ENCODE peak calls at places on chromosomes 4 and X, in ten cellular contexts. Q, P, G, O, B, Z, D, X, M and I are unnamed samples.

GRCh38 chrX:10579018-10579752 is 41.2 kb downstream of the MID1 start:
- DNase-seq in G (no peak), X (no peak), Z (no peak), O (no peak), Q (peak; percentile 80), M (peak; percentile 51), P (no peak), D (no peak), B (no peak), I (no peak)

GRCh38 chr4:162115323-162115722 is 48.5 kb downstream of the FSTL5 start:
- DNase-seq in P (no peak), G (peak; percentile 19), Z (no peak), O (no peak), B (no peak), X (no peak), M (no peak), Q (no peak), D (no peak), I (no peak)

GRCh38 chr4:104966349-104967033 is 180.2 kb upstream of the TET2 start:
- DNase-seq in G (no peak), X (no peak), Z (no peak), M (no peak), Q (peak; percentile 7), B (no peak), O (peak; percentile 72), P (no peak), D (no peak), I (peak; percentile 69)

GRCh38 chr4:22435652-22436051 is 80.2 kb downstream of the ADGRA3 start:
- DNase-seq in Q (no peak), G (no peak), Z (no peak), D (no peak), P (no peak), O (no peak), B (no peak), M (no peak), X (no peak), I (no peak)

GRCh38 chr4:159328766-159329165 is 225.9 kb downstream of the RAPGEF2 start:
- DNase-seq in Z (no peak), G (no peak), D (no peak), Q (peak; percentile 21), O (no peak), B (no peak), X (no peak), P (no peak), M (no peak), I (no peak)

GRCh38 chr4:124035364-124036036 is 638.9 kb downstream of the SPRY1 start:
- DNase-seq in G (no peak), D (no peak), P (no peak), Z (no peak), Q (no peak), X (no peak), O (no peak), B (no peak), M (no peak), I (no peak)

GRCh38 chr4:64617813-64618212 is 208.6 kb upstream of the TECRL start:
- DNase-seq in Q (no peak), G (no peak), O (no peak), D (no peak), M (no peak), P (no peak), Z (no peak), X (peak; percentile 0), B (no peak), I (no peak)

GRCh38 chrX:13266641-13267420 is 53.0 kb downstream of the ATXN3L start:
- DNase-seq in X (no peak), Q (peak; percentile 29), B (peak; percentile 14), O (no peak), P (no peak), D (no peak), Z (no peak), M (no peak), G (no peak), I (no peak)

GRCh38 chr4:107828315-107828714 is 3.6 kb downstream of the SGMS2 start:
- DNase-seq in P (no peak), G (no peak), M (no peak), Z (no peak), Q (no peak), B (no peak), O (no peak), X (no peak), D (no peak), I (no peak)

GRCh38 chrX:24619647-24620046 is 27.5 kb downstream of the PCYT1B start:
- DNase-seq in P (no peak), Q (peak; percentile 17), D (no peak), Z (peak; percentile 43), M (peak; percentile 30), X (no peak), O (no peak), B (peak; percentile 27), G (no peak), I (no peak)

GRCh38 chr4:112379306-112379705 is 82.1 kb downstream of the ALPK1 start:
- DNase-seq in X (no peak), D (no peak), O (no peak), Z (no peak), G (no peak), Q (no peak), P (no peak), M (no peak), B (peak; percentile 91), I (no peak)
- TF ChIP-seq CTCF in X (no peak), D (no peak), O (no peak), Z (no peak), G (no peak), Q (no peak), P (no peak), M (peak; percentile 40), B (peak; percentile 32), I (no peak)

GRCh38 chr4:149901128-149901527 is 85.5 kb upstream of the IQCM start:
- DNase-seq in X (no peak), Z (no peak), P (no peak), Q (no peak), O (no peak), G (no peak), D (no peak), B (no peak), M (no peak), I (no peak)

GRCh38 chr4:149896428-149896827 is 80.8 kb upstream of the IQCM start:
- DNase-seq in P (no peak), G (peak; percentile 57), Q (peak; percentile 66), D (no peak), B (peak; percentile 31), X (no peak), O (no peak), M (peak; percentile 38), Z (no peak), I (no peak)

GRCh38 chr4:149897784-149898183 is 82.1 kb upstream of the IQCM start:
- DNase-seq in P (no peak), D (no peak), O (no peak), Z (no peak), X (no peak), B (no peak), G (no peak), Q (peak; percentile 50), M (no peak), I (peak; percentile 7)
- TF ChIP-seq CTCF in P (no peak), D (no peak), O (peak; percentile 32), Z (peak; percentile 38), X (peak; percentile 62), B (no peak), G (no peak), Q (peak; percentile 46), M (peak; percentile 38), I (no peak)

GRCh38 chr4:171846232-171846631 is 33.0 kb downstream of the GALNTL6 start:
- DNase-seq in M (peak; percentile 74), P (no peak), X (no peak), O (peak; percentile 24), Q (no peak), B (peak; percentile 81), Z (no peak), G (peak; percentile 90), D (no peak), I (peak; percentile 34)
- TF ChIP-seq CTCF in M (peak; percentile 92), P (no peak), X (peak; percentile 49), O (peak; percentile 52), Q (no peak), B (peak; percentile 65), Z (no peak), G (peak; percentile 85), D (no peak), I (peak; percentile 71)

GRCh38 chr4:37970702-37971101 is 10.5 kb downstream of the PTTG2 start:
- DNase-seq in G (peak; percentile 60), P (peak; percentile 76), O (no peak), Q (peak; percentile 43), M (peak; percentile 43), D (peak; percentile 72), B (no peak), X (peak; percentile 26), Z (no peak), I (no peak)
- TF ChIP-seq CTCF in G (peak; percentile 71), P (peak; percentile 12), O (peak; percentile 14), Q (peak; percentile 32), M (peak; percentile 66), D (peak; percentile 30), B (no peak), X (no peak), Z (no peak), I (peak; percentile 21)

GRCh38 chr4:10017037-10017893 is 4.0 kb downstream of the SLC2A9 start:
- DNase-seq in Q (no peak), B (no peak), D (no peak), M (no peak), X (no peak), Z (no peak), O (no peak), G (no peak), P (no peak), I (no peak)

GRCh38 chr4:10020871-10021676 is at the start of gene SLC2A9:
- DNase-seq in P (no peak), D (peak; percentile 75), G (no peak), M (no peak), Z (no peak), X (no peak), B (no peak), O (no peak), Q (peak; percentile 25), I (no peak)

GRCh38 chr4:10020106-10020505 is 1.2 kb downstream of the SLC2A9 start:
- DNase-seq in Z (no peak), D (no peak), P (no peak), G (no peak), X (no peak), B (no peak), M (no peak), O (no peak), Q (no peak), I (no peak)

GRCh38 chr4:10019521-10020051 is 1.7 kb downstream of the SLC2A9 start:
- DNase-seq in M (no peak), X (no peak), P (no peak), Z (no peak), G (no peak), Q (no peak), D (peak; percentile 74), O (no peak), B (no peak), I (no peak)

DNA sequence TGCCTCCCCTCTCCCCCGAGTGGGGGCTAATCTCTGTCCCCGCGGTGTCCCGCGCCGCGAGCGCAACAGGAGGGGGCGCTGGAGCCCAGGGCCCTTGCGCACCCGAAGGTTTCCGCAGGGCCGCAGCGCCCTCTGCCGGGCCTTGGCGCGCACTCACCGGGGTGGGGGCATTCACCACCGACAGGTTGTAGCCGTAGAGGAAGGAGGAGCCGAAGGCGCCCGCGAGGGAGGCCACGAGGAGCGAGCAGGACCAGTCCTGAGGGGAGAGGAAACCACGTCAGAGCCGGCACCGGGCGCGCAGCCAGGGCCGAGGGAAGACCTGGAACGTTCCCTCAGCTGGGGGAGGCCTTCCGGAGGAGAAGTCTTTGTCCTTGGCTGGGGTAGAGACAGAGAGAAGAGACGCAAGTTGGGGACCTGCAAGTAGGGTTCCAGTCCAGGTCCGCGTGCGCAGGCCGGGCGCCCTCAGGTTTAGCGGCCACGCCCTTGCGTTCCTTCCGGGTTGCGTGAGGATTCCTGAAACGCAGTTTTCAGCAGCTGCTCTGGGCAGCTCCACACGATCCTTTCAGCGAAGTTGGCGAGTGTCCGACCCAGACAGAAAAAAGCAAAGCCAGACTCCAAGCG is 2.4 kb downstream of the SLC2A9 start:
- DNase-seq in B (peak; percentile 87), P (peak; percentile 94), G (peak; percentile 97), Q (peak; percentile 95), O (peak; percentile 96), Z (peak; percentile 95), M (peak; percentile 97), X (peak; percentile 66), D (peak; percentile 99), I (peak; percentile 93)
- TF ChIP-seq CTCF in B (peak; percentile 93), P (peak; percentile 94), G (peak; percentile 99), Q (peak; percentile 82), O (peak; percentile 100), Z (peak; percentile 98), M (peak; percentile 85), X (peak; percentile 90), D (peak; percentile 99), I (peak; percentile 100)